ENCODE peak calls at places on chromosomes 16 and 17, in nine cellular contexts. Z is islet precursor cell, N is activated T-cell treated with anti-CD3 and anti-CD28 coated beads for 1 hour, I is A549, B is GM12878, L is C1 segment of cervical spinal cord, M is PC-9, U is GM12865, P is NCI-H2171. W is an unnamed sample.

GRCh38 chr17:61314368-61315078 is 85.1 kb upstream of the TBX2 start:
- DNase-seq in I (no peak), M (no peak), U (peak; percentile 16), Z (peak; percentile 77), N (no peak), B (no peak), L (no peak), P (no peak), W (no peak)

GRCh38 chr16:17463335-17463734 is 7.4 kb downstream of the XYLT1 start:
- DNase-seq in Z (no peak), B (no peak), P (no peak), L (no peak), U (no peak), I (no peak), N (no peak), M (no peak), W (no peak)

GRCh38 chr17:11882716-11883115 is 114.6 kb downstream of the ZNF18 start:
- DNase-seq in I (no peak), N (no peak), U (no peak), P (no peak), L (no peak), Z (peak; percentile 52), M (no peak), B (no peak), W (no peak)

GRCh38 chr16:64951681-64952080 is 170.2 kb downstream of the CDH11 start:
- DNase-seq in L (no peak), Z (no peak), P (no peak), B (no peak), N (no peak), U (no peak), M (no peak), I (peak; percentile 6), W (no peak)

GRCh38 chr16:55189975-55190636 is 133.9 kb upstream of the IRX6 start:
- DNase-seq in P (no peak), Z (no peak), U (no peak), B (no peak), M (no peak), L (no peak), I (no peak), N (no peak), W (no peak)

GRCh38 chr17:42252528-42253172 is 23.5 kb downstream of the STAT5B start:
- DNase-seq in Z (no peak), P (no peak), I (no peak), L (no peak), M (peak; percentile 74), U (no peak), B (no peak), N (no peak), W (no peak)

GRCh38 chr16:82653550-82654511 is 27.1 kb downstream of the CDH13 start:
- DNase-seq in I (peak; percentile 66), L (no peak), N (peak; percentile 14), M (no peak), P (no peak), Z (peak; percentile 93), U (peak; percentile 91), B (peak; percentile 90), W (no peak)

GRCh38 chr16:4082474-4083044 is 33.7 kb downstream of the ADCY9 start:
- DNase-seq in P (no peak), U (no peak), M (no peak), L (no peak), Z (no peak), I (no peak), B (no peak), N (no peak), W (no peak)

GRCh38 chr17:77125432-77125901 is 15.3 kb upstream of the SEC14L1 start:
- DNase-seq in L (no peak), P (no peak), Z (peak; percentile 90), N (no peak), I (peak; percentile 89), B (no peak), M (peak; percentile 98), U (no peak), W (no peak)

GRCh38 chr17:35889818-35890773 is 9.9 kb upstream of the CCL5 start:
- DNase-seq in P (peak; percentile 90), Z (no peak), L (no peak), I (peak; percentile 13), U (no peak), B (no peak), M (no peak), N (no peak), W (no peak)

GRCh38 chr17:17479209-17479608 is 2.4 kb downstream of the MED9 start:
- DNase-seq in B (no peak), N (no peak), M (no peak), Z (no peak), U (no peak), L (no peak), P (no peak), I (no peak), W (no peak)

GRCh38 chr17:77697480-77698400 is 260.8 kb upstream of the TNRC6C start:
- DNase-seq in B (no peak), Z (peak; percentile 50), M (no peak), I (no peak), P (no peak), N (no peak), L (no peak), U (no peak), W (no peak)

GRCh38 chr17:83109793-83110645 is 30.6 kb downstream of the METRNL start:
- DNase-seq in N (no peak), U (no peak), P (no peak), L (no peak), B (no peak), M (peak; percentile 87), Z (peak; percentile 95), I (peak; percentile 93), W (no peak)

GRCh38 chr17:33052856-33053255 is 61.2 kb downstream of the SPACA3 start:
- DNase-seq in M (no peak), Z (peak; percentile 38), U (no peak), B (no peak), P (no peak), N (no peak), L (no peak), I (no peak), W (no peak)

GRCh38 chr16:12805091-12805490 is 1.4 kb upstream of the CPPED1 start:
- DNase-seq in B (no peak), I (no peak), Z (no peak), M (no peak), N (no peak), P (no peak), U (no peak), L (no peak), W (no peak)

GRCh38 chr17:41692722-41693521 is 4.2 kb downstream of the EIF1 start:
- DNase-seq in I (peak; percentile 43), L (no peak), M (peak; percentile 55), P (no peak), Z (peak; percentile 57), B (no peak), U (peak; percentile 34), N (no peak), W (no peak)

GRCh38 chr17:50692448-50693040 is 15.2 kb downstream of the ANKRD40 start:
- DNase-seq in Z (no peak), U (no peak), P (no peak), I (peak; percentile 83), L (no peak), B (no peak), M (no peak), N (no peak), W (no peak)

GRCh38 chr17:28728364-28729200 is at the start of gene NEK8:
- DNase-seq in I (peak; percentile 97), L (peak; percentile 98), Z (peak; percentile 96), U (peak; percentile 96), N (peak; percentile 97), P (peak; percentile 90), M (peak; percentile 96), B (peak; percentile 88), W (peak; percentile 95)

GRCh38 chr17:34081269-34081668 is 173.8 kb upstream of the CCL2 start:
- DNase-seq in U (peak; percentile 7), P (no peak), I (peak; percentile 27), B (no peak), Z (no peak), N (no peak), L (no peak), M (no peak), W (no peak)

GRCh38 chr17:5759501-5759925 is 175.2 kb upstream of the NLRP1 start:
- DNase-seq in N (no peak), L (no peak), I (no peak), B (no peak), M (no peak), Z (no peak), P (no peak), U (no peak), W (no peak)

GRCh38 chr16:2985893-2986355 is 5.7 kb upstream of the PKMYT1 start:
- DNase-seq in N (no peak), P (peak; percentile 53), Z (no peak), M (no peak), U (no peak), L (no peak), B (no peak), I (no peak), W (no peak)

GRCh38 chr17:59069856-59070255 is 36.8 kb downstream of the TRIM37 start:
- DNase-seq in P (no peak), B (no peak), I (no peak), U (no peak), L (no peak), Z (no peak), M (no peak), N (no peak), W (no peak)

GRCh38 chr17:35981908-35982330 is 622 bp upstream of the CCL16 start:
- DNase-seq in Z (no peak), L (no peak), U (peak; percentile 29), N (no peak), M (no peak), B (no peak), P (no peak), I (no peak), W (no peak)

GRCh38 chr17:81534157-81535006 is 6.2 kb downstream of the FSCN2 start:
- DNase-seq in M (no peak), I (no peak), P (no peak), U (no peak), N (no peak), B (no peak), L (no peak), Z (no peak), W (no peak)